ENCODE peak calls at places on chromosomes 3 and 15, in six cellular contexts. S, R, W, H, Z and D are unnamed samples. For H3K36me3, the result is how much of the 10 kb centered on the place peaks cover.

GRCh38 chr15:99508807-99509311 is 56.9 kb upstream of the MEF2A start:
- DNase-seq in S (no peak), R (no peak), H (no peak), W (no peak), Z (no peak), D (no peak)

GRCh38 chr3:25547103-25547502 is 117.6 kb downstream of the TOP2B start:
- DNase-seq in W (no peak), S (no peak), H (no peak), Z (no peak), R (no peak), D (no peak)

GRCh38 chr15:65902373-65902772 is 33.1 kb downstream of the RAB11A start:
- DNase-seq in R (peak), Z (peak), S (peak), W (peak), H (no peak), D (peak)

GRCh38 chr3:46087871-46088270 is 60.6 kb upstream of the XCR1 start:
- DNase-seq in H (no peak), W (peak), Z (no peak), R (no peak), S (no peak), D (no peak)

GRCh38 chr15:31276596-31277298 is 49.9 kb upstream of the KLF13 start:
- DNase-seq in H (no peak), Z (no peak), W (no peak), S (no peak), R (no peak), D (no peak)

GRCh38 chr15:73727330-73728018 is 25.7 kb downstream of the INSYN1 start:
- DNase-seq in S (no peak), R (peak), Z (no peak), H (no peak), W (no peak), D (no peak)

GRCh38 chr3:193483988-193484539 is 70.6 kb downstream of the ATP13A4 start:
- DNase-seq in H (no peak), W (no peak), S (no peak), R (no peak), Z (peak), D (peak)

GRCh38 chr15:75307778-75308390 is 25.2 kb downstream of the GOLGA6D start:
- DNase-seq in R (no peak), W (peak), Z (peak), S (peak), H (peak), D (peak)

GRCh38 chr3:195806211-195806915 is 5.4 kb downstream of the MUC4 start:
- DNase-seq in H (no peak), W (peak), Z (no peak), S (no peak), R (no peak), D (peak)

GRCh38 chr15:39114690-39115378 is 466.0 kb upstream of the THBS1 start:
- DNase-seq in R (no peak), W (no peak), S (no peak), Z (no peak), H (no peak), D (no peak)

GRCh38 chr3:71066849-71067261 is 516.7 kb downstream of the FOXP1 start:
- DNase-seq in R (no peak), W (no peak), Z (no peak), S (no peak), H (no peak), D (no peak)

GRCh38 chr3:44343421-44343820 is 4.9 kb downstream of the TCAIM start:
- DNase-seq in W (no peak), R (no peak), S (no peak), H (no peak), Z (no peak), D (no peak)

GRCh38 chr3:150599611-150600297 is 3.4 kb upstream of the SELENOT start:
- DNase-seq in H (no peak), Z (no peak), S (no peak), R (no peak), W (peak), D (no peak)

GRCh38 chr3:179149239-179149887 is 1.2 kb downstream of the PIK3CA start:
- DNase-seq in Z (peak), W (peak), H (no peak), R (no peak), S (peak), D (peak)

GRCh38 chr15:93982226-93982641 is 249.1 kb upstream of the MCTP2 start:
- DNase-seq in R (peak), S (no peak), H (no peak), Z (no peak), W (no peak), D (no peak)

GRCh38 chr15:40471778-40472130 is 970 bp downstream of the CHST14 start:
- DNase-seq in S (peak), W (peak), Z (peak), H (no peak), R (no peak), D (peak)

GRCh38 chr3:83890763-83891135 is 1068.0 kb upstream of the CADM2 start:
- DNase-seq in H (no peak), R (no peak), W (no peak), S (no peak), Z (no peak), D (no peak)

GRCh38 chr15:77186518-77187095 is 115.7 kb upstream of the TSPAN3 start:
- DNase-seq in H (no peak), W (peak), Z (no peak), S (no peak), R (no peak), D (no peak)

GRCh38 chr15:34760909-34761308 is 6.1 kb upstream of the GJD2 start:
- DNase-seq in H (no peak), S (no peak), R (no peak), Z (no peak), W (no peak), D (no peak)

GRCh38 chr3:194395767-194396527 is 3.1 kb downstream of the GP5 start:
- DNase-seq in W (peak), Z (no peak), S (no peak), R (peak), H (no peak), D (peak)

GRCh38 chr15:77991029-77991406 is 86.5 kb downstream of the TBC1D2B start:
- DNase-seq in H (no peak), Z (no peak), R (no peak), S (no peak), W (no peak), D (no peak)

GRCh38 chr3:56747150-56747549 is 54.6 kb downstream of the ARHGEF3 start:
- DNase-seq in W (peak), R (no peak), H (no peak), S (peak), Z (no peak), D (no peak)

GRCh38 chr3:194075802-194076460 is 60.0 kb upstream of the HES1 start:
- DNase-seq in Z (no peak), H (no peak), S (peak), R (no peak), W (no peak), D (peak)

GRCh38 chr15:48866141-48866563 is 11.8 kb upstream of the EID1 start:
- DNase-seq in S (no peak), H (no peak), Z (no peak), R (no peak), W (no peak), D (no peak)

GRCh38 chr3:136720091-136720490 is 32.1 kb downstream of the STAG1 start:
- DNase-seq in R (no peak), Z (no peak), S (no peak), W (no peak), H (no peak), D (no peak)

DNA sequence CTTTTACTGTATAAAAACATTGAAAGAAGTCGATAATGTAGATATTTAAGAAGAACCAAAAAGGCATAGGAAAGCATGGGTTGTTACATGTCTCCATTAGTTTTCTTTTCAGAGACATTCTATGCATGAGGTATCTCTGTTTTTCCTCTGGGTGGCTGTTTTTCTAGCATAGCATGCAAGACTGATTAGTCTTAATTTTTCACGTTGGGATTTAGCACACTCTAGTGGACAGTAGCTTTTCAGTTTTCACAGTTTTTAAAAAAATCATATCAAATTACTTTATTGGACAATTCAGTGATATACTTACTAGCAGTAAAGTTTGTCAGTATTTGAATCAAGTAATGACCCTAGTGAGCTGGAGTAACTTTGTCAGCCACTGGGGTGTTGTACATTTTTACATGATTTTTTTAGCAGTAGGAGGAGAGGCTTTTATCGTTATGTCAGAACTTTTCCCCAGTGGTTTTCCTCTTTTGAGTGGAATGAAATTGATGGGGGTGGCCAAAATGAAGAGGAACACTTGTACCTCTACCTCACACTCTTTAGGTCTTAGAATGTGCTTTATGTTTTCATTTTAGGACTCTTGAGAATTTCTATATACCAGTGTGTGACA is 57.2 kb downstream of the SEC22A start:
- DNase-seq in S (no peak), Z (no peak), W (peak), H (peak), R (no peak), D (no peak)
- TF ChIP-seq CTCF in S (peak), Z (peak), W (peak), H (peak), R (peak), D (peak)

GRCh38 chr3:112776000-112776399 is 70.7 kb downstream of the CD200R1L start:
- DNase-seq in Z (no peak), S (no peak), H (no peak), R (no peak), W (no peak), D (no peak)
- H3K27ac ChIP-seq in Z (no peak), S (no peak), H (no peak), R (peak), W (no peak), D (no peak)

GRCh38 chr15:101648356-101648755 is 3.8 kb downstream of the TM2D3 start:
- DNase-seq in H (no peak), S (no peak), Z (no peak), R (no peak), W (no peak), D (no peak)
- H3K36me3 ChIP-seq in H (under half), S (under half), Z (under half), R (half or more), W (under half), D (under half)

DNA sequence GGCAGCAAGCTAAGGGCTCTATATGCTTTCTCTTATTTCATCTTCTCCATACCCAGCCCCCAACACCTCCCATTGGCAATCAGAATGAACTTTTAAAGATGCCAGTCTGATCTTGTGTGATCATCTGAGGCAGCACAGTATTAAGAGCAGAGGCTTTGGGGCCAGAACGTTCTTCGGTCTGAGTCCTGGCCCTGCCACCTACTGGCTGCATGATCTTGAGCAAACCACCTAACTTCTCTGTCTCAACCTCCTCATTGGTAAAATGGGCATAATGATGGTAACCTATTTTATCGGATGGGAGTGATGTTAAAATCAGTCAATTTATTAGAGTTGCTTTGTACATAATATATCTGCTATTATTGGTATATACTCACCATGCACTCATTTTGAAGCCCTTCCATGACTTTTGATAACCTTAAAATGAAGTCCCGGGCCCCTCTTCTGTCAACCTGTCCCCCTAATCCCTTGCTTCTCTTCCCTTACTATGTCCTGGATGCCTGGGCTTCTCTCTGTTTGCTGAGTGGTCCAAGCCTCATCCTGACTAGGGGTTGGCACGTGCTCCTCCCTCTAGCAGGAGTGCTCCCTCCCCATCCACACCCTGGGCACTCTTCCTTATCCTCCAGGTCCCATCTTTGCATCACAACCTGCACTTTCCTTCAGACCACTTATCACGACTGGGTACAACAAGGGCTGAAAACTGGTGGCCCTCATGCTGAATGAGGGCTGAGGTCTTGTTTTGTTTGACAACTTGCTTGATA is 6.3 kb downstream of the EFCAB12 start:
- DNase-seq in S (no peak), R (no peak), W (peak), Z (no peak), H (no peak), D (no peak)
- TF ChIP-seq CTCF in S (no peak), R (no peak), W (peak), Z (no peak), H (no peak), D (no peak)

GRCh38 chr3:50258979-50259378 is 10.0 kb upstream of the SEMA3B start:
- DNase-seq in Z (no peak), W (no peak), H (no peak), R (no peak), S (no peak), D (no peak)

GRCh38 chr3:50260027-50260941 is 8.7 kb upstream of the SEMA3B start:
- DNase-seq in R (peak), W (peak), Z (peak), S (peak), H (no peak), D (peak)

GRCh38 chr3:50256978-50257890 is 11.7 kb upstream of the SEMA3B start:
- DNase-seq in H (no peak), Z (no peak), W (peak), R (no peak), S (peak), D (peak)

GRCh38 chr3:50259432-50260026 is 9.4 kb upstream of the SEMA3B start:
- DNase-seq in H (no peak), R (no peak), S (no peak), Z (no peak), W (no peak), D (no peak)

DNA sequence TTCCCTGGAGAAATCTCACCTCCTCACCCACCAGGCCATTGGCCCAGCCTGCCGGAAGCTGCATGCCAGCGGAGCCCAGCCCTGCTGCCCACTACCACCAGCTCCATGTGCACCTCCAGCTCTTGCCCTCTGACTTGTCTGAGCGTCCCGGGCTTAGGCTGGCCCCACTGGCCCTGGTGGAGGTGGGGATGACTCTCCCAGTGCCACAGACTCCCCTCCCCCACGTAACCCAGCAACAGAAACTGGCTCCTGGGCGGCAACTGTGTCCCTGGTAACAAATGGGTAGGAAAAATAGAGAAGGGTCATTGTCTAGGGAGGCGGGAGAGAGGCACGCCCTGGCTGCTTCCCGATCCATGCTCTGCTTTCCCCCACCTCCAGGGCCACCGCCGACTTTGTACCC is 11.0 kb upstream of the SEMA3B start:
- DNase-seq in W (no peak), Z (no peak), R (no peak), H (no peak), S (no peak), D (no peak)
- H3K27ac ChIP-seq in W (no peak), Z (no peak), R (peak), H (no peak), S (no peak), D (no peak)